ENCODE peak calls at places on chromosomes 12 and 14, in seven cellular contexts. One of them, this sample, is unnamed.

GRCh38 chr12:72540811-72541210 is 268.6 kb downstream of the TRHDE start:
- DNase-seq in Peyer's patch: no peak
- DNase-seq in adipocyte: peak; percentile 47
- DNase-seq in right cardiac atrium: no peak
- DNase-seq in bronchial epithelial cell: no peak
- DNase-seq in stimulated activated CD4-positive, alpha-beta T cell treated with anti-CD3 and anti-CD28 coated beads, Interleukin-1b, Interleukin-23, amount 100 ng/mL, for 1 hour: no peak
- DNase-seq in KG1: no peak
- DNase-seq in this sample: no peak

GRCh38 chr14:58923751-58924405 is 264.6 kb upstream of the DAAM1 start:
- DNase-seq in adipocyte: no peak
- DNase-seq in stimulated activated CD4-positive, alpha-beta T cell treated with anti-CD3 and anti-CD28 coated beads, Interleukin-1b, Interleukin-23, amount 100 ng/mL, for 1 hour: no peak
- DNase-seq in bronchial epithelial cell: no peak
- DNase-seq in right cardiac atrium: no peak
- DNase-seq in Peyer's patch: no peak
- DNase-seq in KG1: no peak
- DNase-seq in this sample: no peak

GRCh38 chr12:78316150-78316549 is 485.5 kb downstream of the NAV3 start:
- DNase-seq in Peyer's patch: no peak
- DNase-seq in right cardiac atrium: no peak
- DNase-seq in KG1: no peak
- DNase-seq in bronchial epithelial cell: no peak
- DNase-seq in adipocyte: no peak
- DNase-seq in stimulated activated CD4-positive, alpha-beta T cell treated with anti-CD3 and anti-CD28 coated beads, Interleukin-1b, Interleukin-23, amount 100 ng/mL, for 1 hour: no peak
- DNase-seq in this sample: no peak

GRCh38 chr14:62957562-62957961 is 87.7 kb downstream of the KCNH5 start:
- DNase-seq in bronchial epithelial cell: peak; percentile 97
- DNase-seq in adipocyte: peak; percentile 52
- DNase-seq in right cardiac atrium: no peak
- DNase-seq in KG1: no peak
- DNase-seq in Peyer's patch: no peak
- DNase-seq in stimulated activated CD4-positive, alpha-beta T cell treated with anti-CD3 and anti-CD28 coated beads, Interleukin-1b, Interleukin-23, amount 100 ng/mL, for 1 hour: no peak
- DNase-seq in this sample: no peak

GRCh38 chr12:83573676-83574075 is 887.0 kb downstream of the TMTC2 start:
- DNase-seq in KG1: no peak
- DNase-seq in right cardiac atrium: peak; percentile 14
- DNase-seq in Peyer's patch: no peak
- DNase-seq in bronchial epithelial cell: peak; percentile 95
- DNase-seq in stimulated activated CD4-positive, alpha-beta T cell treated with anti-CD3 and anti-CD28 coated beads, Interleukin-1b, Interleukin-23, amount 100 ng/mL, for 1 hour: no peak
- DNase-seq in adipocyte: peak; percentile 60
- DNase-seq in this sample: no peak

GRCh38 chr14:51004352-51004800 is 60.1 kb upstream of the PYGL start:
- DNase-seq in KG1: no peak
- DNase-seq in stimulated activated CD4-positive, alpha-beta T cell treated with anti-CD3 and anti-CD28 coated beads, Interleukin-1b, Interleukin-23, amount 100 ng/mL, for 1 hour: no peak
- DNase-seq in Peyer's patch: no peak
- DNase-seq in bronchial epithelial cell: no peak
- DNase-seq in right cardiac atrium: no peak
- DNase-seq in adipocyte: no peak
- DNase-seq in this sample: no peak

GRCh38 chr12:102216086-102216691 is 18.6 kb upstream of the PMCH start:
- DNase-seq in stimulated activated CD4-positive, alpha-beta T cell treated with anti-CD3 and anti-CD28 coated beads, Interleukin-1b, Interleukin-23, amount 100 ng/mL, for 1 hour: no peak
- DNase-seq in right cardiac atrium: no peak
- DNase-seq in KG1: no peak
- DNase-seq in bronchial epithelial cell: peak; percentile 62
- DNase-seq in adipocyte: peak; percentile 69
- DNase-seq in Peyer's patch: no peak
- DNase-seq in this sample: no peak

GRCh38 chr12:51334774-51335173 is 10.8 kb upstream of the BIN2 start:
- DNase-seq in bronchial epithelial cell: peak; percentile 56
- DNase-seq in Peyer's patch: no peak
- DNase-seq in stimulated activated CD4-positive, alpha-beta T cell treated with anti-CD3 and anti-CD28 coated beads, Interleukin-1b, Interleukin-23, amount 100 ng/mL, for 1 hour: no peak
- DNase-seq in right cardiac atrium: no peak
- DNase-seq in KG1: no peak
- DNase-seq in adipocyte: no peak
- DNase-seq in this sample: no peak

GRCh38 chr12:51378749-51379148 is 12.5 kb downstream of the GALNT6 start:
- DNase-seq in Peyer's patch: no peak
- DNase-seq in KG1: no peak
- DNase-seq in bronchial epithelial cell: no peak
- DNase-seq in stimulated activated CD4-positive, alpha-beta T cell treated with anti-CD3 and anti-CD28 coated beads, Interleukin-1b, Interleukin-23, amount 100 ng/mL, for 1 hour: no peak
- DNase-seq in adipocyte: no peak
- DNase-seq in right cardiac atrium: no peak
- DNase-seq in this sample: no peak

GRCh38 chr12:114163766-114164165 is 197.6 kb upstream of the RBM19 start:
- DNase-seq in KG1: no peak
- DNase-seq in Peyer's patch: no peak
- DNase-seq in stimulated activated CD4-positive, alpha-beta T cell treated with anti-CD3 and anti-CD28 coated beads, Interleukin-1b, Interleukin-23, amount 100 ng/mL, for 1 hour: no peak
- DNase-seq in adipocyte: no peak
- DNase-seq in bronchial epithelial cell: peak; percentile 50
- DNase-seq in right cardiac atrium: no peak
- DNase-seq in this sample: no peak

GRCh38 chr12:104352106-104352713 is 48.7 kb downstream of the EID3 start:
- DNase-seq in KG1: no peak
- DNase-seq in stimulated activated CD4-positive, alpha-beta T cell treated with anti-CD3 and anti-CD28 coated beads, Interleukin-1b, Interleukin-23, amount 100 ng/mL, for 1 hour: no peak
- DNase-seq in adipocyte: peak; percentile 56
- DNase-seq in right cardiac atrium: no peak
- DNase-seq in bronchial epithelial cell: no peak
- DNase-seq in Peyer's patch: no peak
- DNase-seq in this sample: no peak

GRCh38 chr12:95074766-95075165 is 1.3 kb upstream of the NR2C1 start:
- DNase-seq in KG1: no peak
- DNase-seq in right cardiac atrium: no peak
- DNase-seq in stimulated activated CD4-positive, alpha-beta T cell treated with anti-CD3 and anti-CD28 coated beads, Interleukin-1b, Interleukin-23, amount 100 ng/mL, for 1 hour: no peak
- DNase-seq in Peyer's patch: no peak
- DNase-seq in bronchial epithelial cell: no peak
- DNase-seq in adipocyte: no peak
- DNase-seq in this sample: no peak

GRCh38 chr14:65131176-65131765 is 29.0 kb upstream of the MAX start:
- DNase-seq in bronchial epithelial cell: peak; percentile 90
- DNase-seq in adipocyte: no peak
- DNase-seq in stimulated activated CD4-positive, alpha-beta T cell treated with anti-CD3 and anti-CD28 coated beads, Interleukin-1b, Interleukin-23, amount 100 ng/mL, for 1 hour: no peak
- DNase-seq in right cardiac atrium: no peak
- DNase-seq in Peyer's patch: peak; percentile 57
- DNase-seq in KG1: no peak
- DNase-seq in this sample: peak; percentile 2

GRCh38 chr14:34874386-34875030 is 652 bp downstream of the BAZ1A start:
- DNase-seq in bronchial epithelial cell: no peak
- DNase-seq in right cardiac atrium: peak; percentile 45
- DNase-seq in Peyer's patch: peak; percentile 81
- DNase-seq in KG1: peak; percentile 69
- DNase-seq in adipocyte: peak; percentile 79
- DNase-seq in stimulated activated CD4-positive, alpha-beta T cell treated with anti-CD3 and anti-CD28 coated beads, Interleukin-1b, Interleukin-23, amount 100 ng/mL, for 1 hour: peak; percentile 32
- DNase-seq in this sample: no peak

GRCh38 chr12:125091401-125091800 is 26.2 kb downstream of the AACS start:
- DNase-seq in stimulated activated CD4-positive, alpha-beta T cell treated with anti-CD3 and anti-CD28 coated beads, Interleukin-1b, Interleukin-23, amount 100 ng/mL, for 1 hour: no peak
- DNase-seq in right cardiac atrium: no peak
- DNase-seq in Peyer's patch: no peak
- DNase-seq in KG1: no peak
- DNase-seq in bronchial epithelial cell: no peak
- DNase-seq in adipocyte: no peak
- DNase-seq in this sample: no peak

GRCh38 chr12:26402648-26403047 is 207.3 kb downstream of the SSPN start:
- DNase-seq in stimulated activated CD4-positive, alpha-beta T cell treated with anti-CD3 and anti-CD28 coated beads, Interleukin-1b, Interleukin-23, amount 100 ng/mL, for 1 hour: no peak
- DNase-seq in KG1: no peak
- DNase-seq in bronchial epithelial cell: peak; percentile 87
- DNase-seq in adipocyte: no peak
- DNase-seq in Peyer's patch: no peak
- DNase-seq in right cardiac atrium: no peak
- DNase-seq in this sample: no peak

GRCh38 chr14:31781578-31781977 is 220.4 kb downstream of the NUBPL start:
- DNase-seq in right cardiac atrium: no peak
- DNase-seq in KG1: no peak
- DNase-seq in stimulated activated CD4-positive, alpha-beta T cell treated with anti-CD3 and anti-CD28 coated beads, Interleukin-1b, Interleukin-23, amount 100 ng/mL, for 1 hour: no peak
- DNase-seq in adipocyte: no peak
- DNase-seq in bronchial epithelial cell: no peak
- DNase-seq in Peyer's patch: no peak
- DNase-seq in this sample: no peak

GRCh38 chr14:100081997-100082625 is 16.9 kb downstream of the EVL start:
- DNase-seq in stimulated activated CD4-positive, alpha-beta T cell treated with anti-CD3 and anti-CD28 coated beads, Interleukin-1b, Interleukin-23, amount 100 ng/mL, for 1 hour: no peak
- DNase-seq in KG1: no peak
- DNase-seq in adipocyte: no peak
- DNase-seq in Peyer's patch: no peak
- DNase-seq in bronchial epithelial cell: no peak
- DNase-seq in right cardiac atrium: no peak
- DNase-seq in this sample: no peak

GRCh38 chr12:62604856-62605255 is 138.2 kb downstream of the MON2 start:
- DNase-seq in stimulated activated CD4-positive, alpha-beta T cell treated with anti-CD3 and anti-CD28 coated beads, Interleukin-1b, Interleukin-23, amount 100 ng/mL, for 1 hour: no peak
- DNase-seq in right cardiac atrium: no peak
- DNase-seq in Peyer's patch: no peak
- DNase-seq in bronchial epithelial cell: peak; percentile 19
- DNase-seq in adipocyte: peak; percentile 61
- DNase-seq in KG1: no peak
- DNase-seq in this sample: no peak